ENCODE peak calls at places on chromosomes 1 and 21, in five cellular contexts. K, N, W, V and H are unnamed samples.

GRCh38 chr1:183987593-183988318 is 49.8 kb downstream of the COLGALT2 start:
- DNase-seq in N (no peak), W (no peak), V (no peak), K (no peak), H (no peak)

GRCh38 chr1:31701137-31701736 is 2.6 kb downstream of the COL16A1 start:
- DNase-seq in V (peak), K (peak), N (peak), W (peak), H (peak)

GRCh38 chr1:106620521-106620954 is 435.9 kb upstream of the PRMT6 start:
- DNase-seq in W (no peak), N (no peak), V (peak), K (no peak), H (no peak)

GRCh38 chr1:76635784-76636183 is 231.5 kb upstream of the ST6GALNAC5 start:
- DNase-seq in W (no peak), N (no peak), V (no peak), K (no peak), H (no peak)

GRCh38 chr21:43325036-43325435 is 101.9 kb downstream of the SIK1 start:
- DNase-seq in N (no peak), K (no peak), V (no peak), W (no peak), H (no peak)

GRCh38 chr1:25054526-25054925 is 124.5 kb upstream of the RUNX3 start:
- DNase-seq in W (no peak), N (no peak), K (no peak), V (no peak), H (no peak)

GRCh38 chr1:79648124-79648523 is 641.6 kb upstream of the ADGRL4 start:
- DNase-seq in W (no peak), K (no peak), N (no peak), V (no peak), H (no peak)

GRCh38 chr1:167207940-167208623 is 12.6 kb upstream of the POU2F1 start:
- DNase-seq in N (no peak), W (no peak), K (no peak), V (no peak), H (no peak)

GRCh38 chr1:17112496-17113236 is 6.6 kb downstream of the PADI2 start:
- DNase-seq in W (no peak), N (no peak), V (no peak), K (no peak), H (peak)

GRCh38 chr1:54355931-54356679 is 50.1 kb downstream of the SSBP3 start:
- DNase-seq in W (no peak), K (peak), N (no peak), V (peak), H (no peak)

GRCh38 chr21:45318556-45319341 is 31.1 kb upstream of the POFUT2 start:
- DNase-seq in K (peak), W (peak), V (peak), N (no peak), H (no peak)

GRCh38 chr1:248140846-248141245 is 4.1 kb upstream of the OR2M5 start:
- DNase-seq in W (no peak), N (no peak), V (no peak), K (no peak), H (no peak)

GRCh38 chr1:8825985-8826481 is 8.6 kb upstream of the RERE start:
- DNase-seq in K (no peak), N (no peak), V (no peak), W (no peak), H (peak)

GRCh38 chr1:12049625-12050024 is 13.5 kb upstream of the TNFRSF8 start:
- DNase-seq in W (no peak), K (no peak), N (no peak), V (no peak), H (no peak)

GRCh38 chr1:199646761-199647160 is 380.7 kb upstream of the NR5A2 start:
- DNase-seq in V (peak), W (peak), N (no peak), K (peak), H (no peak)

GRCh38 chr1:118902299-118903270 is 85.6 kb downstream of the TBX15 start:
- DNase-seq in K (no peak), N (no peak), W (no peak), V (no peak), H (no peak)

GRCh38 chr1:46605242-46605641 is 1.2 kb upstream of the MKNK1 start:
- DNase-seq in V (no peak), W (no peak), K (no peak), N (no peak), H (no peak)

GRCh38 chr1:175537571-175537970 is 205.8 kb downstream of the TNR start:
- DNase-seq in V (no peak), N (no peak), W (no peak), K (no peak), H (no peak)

GRCh38 chr1:100353073-100353801 is 931 bp downstream of the CDC14A start:
- DNase-seq in K (peak), W (peak), V (peak), N (no peak), H (no peak)

GRCh38 chr1:53014791-53015507 is 47.1 kb upstream of the PODN start:
- DNase-seq in K (peak), N (peak), W (peak), V (peak), H (peak)

GRCh38 chr1:9873992-9874391 is 36.1 kb downstream of the CTNNBIP1 start:
- DNase-seq in N (no peak), W (no peak), V (no peak), K (no peak), H (no peak)

GRCh38 chr1:52904590-52905375 is 16.8 kb downstream of the ECHDC2 start:
- DNase-seq in V (no peak), K (no peak), W (no peak), N (no peak), H (peak)

GRCh38 chr1:4963251-4963650 is 308.8 kb downstream of the AJAP1 start:
- DNase-seq in K (peak), V (no peak), N (no peak), W (no peak), H (no peak)

GRCh38 chr1:167082511-167083027 is 7.6 kb downstream of the GPA33 start:
- DNase-seq in W (no peak), N (no peak), V (peak), K (peak), H (no peak)

GRCh38 chr21:37871121-37871862 is 45.0 kb downstream of the KCNJ6 start:
- DNase-seq in K (no peak), V (no peak), W (no peak), N (peak), H (no peak)

GRCh38 chr1:231040800-231041704 is 998 bp upstream of the FAM89A start:
- DNase-seq in W (peak), V (peak), N (no peak), K (peak), H (peak)

GRCh38 chr1:67647036-67647798 is 37.8 kb upstream of the GADD45A start:
- DNase-seq in K (peak), N (no peak), W (peak), V (peak), H (peak)

GRCh38 chr1:224203243-224204016 is 20.4 kb downstream of the DEGS1 start:
- DNase-seq in V (peak), W (peak), N (no peak), K (no peak), H (peak)

GRCh38 chr1:5962265-5963105 is 29.7 kb downstream of the NPHP4 start:
- DNase-seq in W (no peak), N (no peak), K (no peak), V (no peak), H (no peak)

GRCh38 chr1:246043556-246043955 is 463.5 kb downstream of the SMYD3 start:
- DNase-seq in V (no peak), W (no peak), N (no peak), K (no peak), H (no peak)

GRCh38 chr1:17485280-17485679 is 45.8 kb upstream of the RCC2 start:
- DNase-seq in N (no peak), W (no peak), V (no peak), K (no peak), H (peak)

GRCh38 chr1:47926461-47926999 is 70.7 kb downstream of the TRABD2B start:
- DNase-seq in K (no peak), N (no peak), V (no peak), W (no peak), H (no peak)

GRCh38 chr1:33260435-33260980 is 4.2 kb downstream of the ZNF362 start:
- DNase-seq in V (no peak), N (no peak), K (no peak), W (no peak), H (no peak)

GRCh38 chr1:40407453-40407852 is 33.9 kb downstream of the SMAP2 start:
- DNase-seq in N (no peak), K (no peak), V (no peak), W (no peak), H (no peak)

GRCh38 chr1:235074335-235075120 is 54.1 kb downstream of the TOMM20 start:
- DNase-seq in V (peak), W (peak), K (peak), N (no peak), H (peak)

GRCh38 chr1:61490924-61491323 is 234.0 kb downstream of the TM2D1 start:
- DNase-seq in W (no peak), N (no peak), K (no peak), V (no peak), H (no peak)

GRCh38 chr1:114540202-114540601 is 29.2 kb upstream of the TRIM33 start:
- DNase-seq in W (no peak), V (no peak), N (no peak), K (no peak), H (no peak)

DNA sequence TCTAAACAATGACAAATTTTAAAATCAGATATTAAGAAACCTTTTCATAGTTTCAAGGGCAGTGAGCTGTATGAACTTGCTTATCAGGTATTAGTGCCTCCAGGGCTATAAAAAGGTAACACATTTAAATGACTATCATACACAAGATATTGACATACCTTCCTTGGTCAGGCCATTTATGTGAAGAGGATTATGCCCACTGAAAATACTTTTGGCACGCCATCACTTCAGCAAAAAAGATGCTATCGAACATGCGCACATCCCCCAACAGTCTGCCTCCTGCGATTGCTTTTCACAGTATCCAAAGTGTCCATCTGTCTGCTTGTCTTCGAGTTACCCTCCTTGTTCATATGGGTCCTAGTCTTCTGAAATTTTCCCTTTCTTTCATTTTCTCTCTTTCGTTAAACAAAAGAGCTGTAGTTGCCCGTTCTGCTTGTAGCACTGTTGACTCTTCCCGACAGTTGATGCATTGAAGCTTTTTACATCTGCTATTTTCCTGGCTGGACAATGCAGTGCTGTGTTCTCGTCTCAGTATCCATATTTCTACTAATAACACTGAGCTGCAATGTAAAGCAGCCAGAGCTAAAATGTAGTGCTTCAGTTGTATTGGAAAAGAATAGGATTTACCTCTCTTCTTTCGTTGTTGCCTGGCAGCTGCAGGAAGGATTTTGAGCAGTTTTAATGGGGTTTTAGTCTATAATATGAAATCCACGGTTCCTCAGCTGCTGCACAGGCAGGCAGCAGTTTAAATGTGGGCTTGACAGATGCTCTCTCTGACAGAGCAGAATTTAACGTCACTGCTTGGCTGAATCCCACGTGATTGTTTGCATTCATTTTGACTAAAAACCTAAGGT is at the start of gene B3GALT2:
- DNase-seq in W (peak), K (peak), V (peak), N (no peak), H (peak)
- H3K4me3 ChIP-seq in W (peak), K (peak), V (no peak), N (peak), H (peak)

DNA sequence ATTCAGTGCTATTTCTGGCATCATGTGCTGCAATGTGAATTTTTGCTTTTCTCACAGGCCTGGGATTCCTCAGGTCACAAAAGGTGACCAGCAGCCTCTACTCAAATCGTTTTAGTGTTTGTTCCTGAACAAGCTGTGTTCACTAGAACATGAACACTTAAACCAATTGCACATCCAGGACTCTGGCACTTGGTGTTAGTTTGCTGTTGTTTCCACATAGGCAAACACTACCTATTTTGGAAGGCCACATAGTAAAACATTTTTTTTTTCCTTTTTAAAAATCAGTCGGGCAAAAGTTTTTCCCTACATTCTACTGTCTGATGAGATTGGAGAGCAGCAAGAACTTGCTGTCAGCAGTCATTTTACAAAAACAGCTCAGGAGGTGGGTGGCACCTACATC is 83.2 kb downstream of the PLPP3 start:
- DNase-seq in W (no peak), V (no peak), K (no peak), N (no peak), H (no peak)
- H3K27ac ChIP-seq in W (no peak), V (no peak), K (peak), N (no peak), H (no peak)

DNA sequence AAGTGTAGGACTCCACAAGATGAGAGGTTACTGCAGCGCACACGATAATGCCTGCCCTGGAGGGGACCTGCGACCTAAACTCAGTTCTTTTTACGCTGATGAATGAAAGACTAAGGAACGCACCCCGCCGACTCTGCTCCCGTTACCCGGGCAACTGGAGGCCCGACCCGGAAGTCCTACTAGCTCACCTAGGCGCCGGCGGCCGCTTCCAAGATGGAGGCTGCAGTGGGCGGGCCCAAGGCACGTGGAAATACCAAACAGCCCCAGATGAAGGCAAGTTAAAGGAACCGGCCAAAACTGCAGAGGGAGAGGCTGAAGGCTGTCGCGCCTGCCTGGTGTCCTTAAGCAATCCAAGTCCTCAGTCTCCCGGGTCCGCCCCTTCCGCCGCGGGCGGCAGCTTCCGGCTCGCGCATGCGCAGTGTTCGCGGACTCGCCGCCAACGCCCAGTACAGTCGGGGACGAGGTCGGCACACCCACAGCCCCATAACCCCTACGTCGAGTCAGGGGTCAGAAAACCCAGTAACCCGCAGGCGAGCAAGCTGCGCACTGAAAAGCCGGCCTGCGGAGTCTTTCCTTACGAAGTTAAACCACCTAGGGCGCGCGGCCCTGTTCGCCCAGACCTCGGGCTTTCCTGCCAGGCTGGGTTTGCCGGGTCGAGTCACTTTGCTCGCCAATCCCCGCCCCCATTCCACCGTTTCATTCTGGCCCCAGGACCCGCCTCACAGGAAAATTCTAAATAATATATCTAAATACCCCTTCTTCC is at the start of gene SETD4:
- DNase-seq in V (peak), W (peak), N (peak), K (peak), H (peak)
- H3K4me3 ChIP-seq in V (peak), W (peak), N (peak), K (peak), H (peak)

GRCh38 chr1:222973561-222973960 is 158.7 kb downstream of the DISP1 start:
- DNase-seq in V (no peak), K (no peak), W (no peak), N (no peak), H (no peak)

GRCh38 chr1:222976453-222976852 is 161.6 kb downstream of the DISP1 start:
- DNase-seq in W (no peak), K (no peak), V (no peak), N (no peak), H (no peak)

GRCh38 chr1:222979561-222979960 is 163.5 kb downstream of the TLR5 start:
- DNase-seq in W (no peak), K (no peak), V (no peak), N (no peak), H (peak)

GRCh38 chr1:222974496-222974895 is 159.7 kb downstream of the DISP1 start:
- DNase-seq in N (peak), K (peak), V (no peak), W (no peak), H (peak)

DNA sequence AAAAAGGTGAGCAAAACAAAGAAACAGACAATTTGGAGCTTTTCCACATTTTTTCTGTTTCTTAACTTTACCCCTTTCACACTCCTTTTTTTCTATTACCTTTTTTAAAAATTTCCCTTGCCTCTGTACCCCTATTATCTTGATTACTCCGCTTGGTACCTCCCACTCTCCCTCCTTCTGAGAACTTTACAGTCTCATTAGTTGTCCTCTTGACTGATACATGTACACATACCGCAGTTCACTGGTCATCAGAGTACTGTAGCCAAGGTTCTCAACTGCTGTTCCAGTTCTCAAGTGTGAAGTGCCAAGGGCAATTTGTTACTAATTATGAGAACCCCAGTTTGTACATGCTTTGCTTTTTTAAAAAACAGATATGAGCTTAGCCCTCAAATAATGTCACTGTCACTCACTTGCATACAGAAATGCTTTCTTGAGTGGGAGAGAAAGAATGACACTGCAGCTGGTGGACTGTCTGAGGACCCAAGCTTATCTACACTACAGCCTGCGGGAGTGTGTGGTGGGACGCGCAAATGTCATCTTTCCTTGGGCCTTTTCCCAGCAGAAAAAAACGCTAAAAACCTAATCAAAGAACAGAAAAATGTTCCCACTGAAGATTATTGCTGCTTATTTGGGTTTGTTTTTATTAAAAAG is 160.8 kb downstream of the DISP1 start:
- DNase-seq in V (no peak), K (no peak), N (no peak), W (peak), H (no peak)
- H3K27ac ChIP-seq in V (no peak), K (no peak), N (no peak), W (no peak), H (no peak)

GRCh38 chr21:16305686-16306085 is 575.9 kb downstream of the USP25 start:
- DNase-seq in N (no peak), W (no peak), K (no peak), V (no peak), H (peak)

GRCh38 chr21:16304700-16305099 is 574.9 kb downstream of the USP25 start:
- DNase-seq in N (no peak), W (no peak), V (no peak), K (no peak), H (no peak)

GRCh38 chr21:16304189-16304588 is 574.4 kb downstream of the USP25 start:
- DNase-seq in K (no peak), W (no peak), V (no peak), N (no peak), H (no peak)

GRCh38 chr21:16307256-16307655 is 577.5 kb downstream of the USP25 start:
- DNase-seq in N (no peak), W (no peak), V (no peak), K (no peak), H (no peak)

DNA sequence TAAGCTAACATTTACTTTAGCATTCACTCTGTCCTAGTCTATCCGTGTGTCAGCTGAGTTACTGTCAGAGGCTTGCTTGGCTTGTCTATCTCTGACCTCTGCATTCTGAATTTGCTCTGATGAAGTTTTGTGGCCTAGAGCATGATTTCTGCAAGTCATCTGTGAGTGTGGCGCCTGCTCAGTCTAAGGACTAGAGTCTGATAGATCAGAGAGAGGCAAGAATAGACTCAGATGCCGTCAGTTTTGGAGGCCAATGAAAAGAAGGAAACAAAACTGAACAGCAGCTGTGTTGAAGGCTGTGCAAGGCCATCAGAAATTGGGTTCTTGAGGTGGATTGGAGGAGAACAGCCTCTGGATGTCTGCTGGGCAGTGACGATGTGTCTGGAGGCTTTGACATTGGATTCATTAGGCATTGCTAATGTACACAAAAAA is 573.1 kb downstream of the USP25 start:
- DNase-seq in V (peak), W (peak), N (no peak), K (peak), H (peak)
- H3K4me3 ChIP-seq in V (no peak), W (no peak), N (no peak), K (no peak), H (no peak)

GRCh38 chr1:109498161-109498801 is 4.4 kb downstream of the CYB561D1 start:
- DNase-seq in V (no peak), N (no peak), W (no peak), K (peak), H (peak)
- H3K27ac ChIP-seq in V (no peak), N (no peak), W (no peak), K (no peak), H (peak)